ENCODE peak calls at places on chromosomes 2 and 18, in seven cellular contexts. A is HEK293T; F is tibial nerve; D is activated CD8-positive, alpha-beta memory T cell treated with anti-CD3 and anti-CD28 coated beads for 24 hours; Y is astrocyte; J is left cardiac atrium; P is kidney epithelial cell. I is an unnamed sample.

GRCh38 chr18:63708650-63709049 is 5.9 kb downstream of the SERPINB11 start:
- DNase-seq in A (no peak), F (no peak), D (no peak), Y (peak), J (no peak), P (peak), I (no peak)

GRCh38 chr18:66838340-66838987 is 234.6 kb upstream of the CDH19 start:
- DNase-seq in A (no peak), F (no peak), D (no peak), Y (no peak), J (peak), P (no peak), I (no peak)

GRCh38 chr2:238133499-238134392 is 4.7 kb upstream of the KLHL30 start:
- DNase-seq in A (no peak), F (no peak), D (no peak), Y (no peak), J (peak), P (no peak), I (peak)

GRCh38 chr2:33302348-33302747 is 174.1 kb upstream of the RASGRP3 start:
- DNase-seq in A (no peak), F (no peak), D (no peak), Y (no peak), J (no peak), P (no peak), I (no peak)

GRCh38 chr2:48131503-48132293 is 225.4 kb upstream of the FBXO11 start:
- DNase-seq in A (no peak), F (no peak), D (no peak), Y (peak), J (no peak), P (no peak), I (no peak)

GRCh38 chr2:235505210-235505741 is 11.4 kb downstream of the AGAP1 start:
- DNase-seq in A (no peak), F (no peak), D (no peak), Y (no peak), J (no peak), P (no peak), I (peak)

GRCh38 chr18:64037812-64038414 is 68.0 kb downstream of the SERPINB8 start:
- DNase-seq in A (peak), F (no peak), D (no peak), Y (peak), J (no peak), P (no peak), I (peak)

GRCh38 chr2:220044383-220044782 is 417.0 kb downstream of the SLC4A3 start:
- DNase-seq in A (no peak), F (no peak), D (no peak), Y (no peak), J (no peak), P (no peak), I (peak)

GRCh38 chr2:165371356-165371755 is 98.1 kb upstream of the CSRNP3 start:
- DNase-seq in A (no peak), F (no peak), D (no peak), Y (no peak), J (no peak), P (no peak), I (no peak)

GRCh38 chr2:203383038-203383437 is 54.8 kb downstream of the ABI2 start:
- DNase-seq in A (no peak), F (no peak), D (no peak), Y (no peak), J (no peak), P (no peak), I (no peak)

GRCh38 chr2:17643031-17643615 is 102.6 kb downstream of the VSNL1 start:
- DNase-seq in A (no peak), F (peak), D (no peak), Y (peak), J (peak), P (peak), I (no peak)

GRCh38 chr18:21439453-21439852 is 161.1 kb downstream of the ESCO1 start:
- DNase-seq in A (no peak), F (no peak), D (no peak), Y (peak), J (no peak), P (peak), I (no peak)

GRCh38 chr2:219017166-219017931 is 24.0 kb downstream of the CFAP65 start:
- DNase-seq in A (no peak), F (no peak), D (no peak), Y (no peak), J (no peak), P (no peak), I (no peak)

GRCh38 chr2:190781604-190782198 is 98.9 kb upstream of the GLS start:
- DNase-seq in A (peak), F (peak), D (peak), Y (peak), J (peak), P (no peak), I (peak)

GRCh38 chr2:186853871-186854435 is 5.0 kb upstream of the ZSWIM2 start:
- DNase-seq in A (no peak), F (no peak), D (no peak), Y (peak), J (no peak), P (no peak), I (no peak)

GRCh38 chr2:240791211-240791800 is 28.7 kb downstream of the KIF1A start:
- DNase-seq in A (no peak), F (no peak), D (no peak), Y (no peak), J (no peak), P (no peak), I (no peak)

GRCh38 chr2:8457620-8458255 is 224.1 kb upstream of the ID2 start:
- DNase-seq in A (no peak), F (no peak), D (no peak), Y (no peak), J (no peak), P (no peak), I (peak)

GRCh38 chr2:64401501-64401880 is 52.5 kb upstream of the LGALSL start:
- DNase-seq in A (peak), F (no peak), D (no peak), Y (no peak), J (no peak), P (no peak), I (no peak)

GRCh38 chr2:160482673-160483072 is 10.9 kb downstream of the RBMS1 start:
- DNase-seq in A (no peak), F (no peak), D (no peak), Y (no peak), J (no peak), P (no peak), I (no peak)

GRCh38 chr2:240178564-240178963 is 38.1 kb upstream of the OTOS start:
- DNase-seq in A (no peak), F (no peak), D (no peak), Y (no peak), J (no peak), P (no peak), I (peak)

GRCh38 chr18:12030667-12031066 is 49.4 kb downstream of the IMPA2 start:
- DNase-seq in A (no peak), F (no peak), D (no peak), Y (no peak), J (no peak), P (no peak), I (no peak)

GRCh38 chr2:18435425-18436037 is 124.9 kb downstream of the RDH14 start:
- DNase-seq in A (peak), F (peak), D (no peak), Y (peak), J (no peak), P (no peak), I (no peak)

GRCh38 chr2:85413592-85414421 is 3.6 kb upstream of the CAPG start:
- DNase-seq in A (no peak), F (no peak), D (peak), Y (peak), J (peak), P (no peak), I (peak)

GRCh38 chr2:239463541-239464165 is 62.8 kb upstream of the HDAC4 start:
- DNase-seq in A (no peak), F (no peak), D (no peak), Y (no peak), J (peak), P (no peak), I (no peak)

I was measured in H7.